ENCODE peak calls at places on chromosomes 12 and 14, in four cellular contexts. I, K, N and C are unnamed samples.

GRCh38 chr12:67472551-67472950 is 176.0 kb upstream of the DYRK2 start:
- DNase-seq in K (no peak), N (no peak), I (no peak), C (no peak)

GRCh38 chr12:45200497-45201043 is 15.3 kb upstream of the ANO6 start:
- DNase-seq in I (no peak), N (no peak), K (no peak), C (no peak)

GRCh38 chr12:57461326-57461903 is 1.8 kb downstream of the GLI1 start:
- DNase-seq in I (peak; percentile 41), N (no peak), K (peak; percentile 73), C (peak; percentile 69)

GRCh38 chr14:91244501-91244901 is at the start of gene GPR68:
- DNase-seq in K (peak; percentile 65), N (no peak), I (no peak), C (no peak)

GRCh38 chr12:43812042-43812441 is 5.9 kb upstream of the TWF1 start:
- DNase-seq in N (no peak), K (no peak), I (no peak), C (no peak)

GRCh38 chr14:55701638-55702037 is 121.6 kb downstream of the KTN1 start:
- DNase-seq in N (no peak), I (no peak), K (no peak), C (no peak)

GRCh38 chr14:99544971-99545370 is 59.0 kb downstream of the CCDC85C start:
- DNase-seq in N (no peak), I (no peak), K (no peak), C (no peak)

GRCh38 chr12:10213168-10214130 is 772 bp downstream of the GABARAPL1 start:
- DNase-seq in K (peak; percentile 83), N (peak; percentile 93), I (peak; percentile 78), C (peak; percentile 80)

GRCh38 chr12:32312049-32312670 is 87.2 kb upstream of the FGD4 start:
- DNase-seq in K (no peak), I (no peak), N (no peak), C (no peak)

GRCh38 chr12:10031771-10032175 is 1.3 kb downstream of the CLEC9A start:
- DNase-seq in K (no peak), I (no peak), N (no peak), C (no peak)

GRCh38 chr12:47698055-47698454 is 7.8 kb downstream of the RPAP3 start:
- DNase-seq in I (no peak), K (no peak), N (no peak), C (no peak)

GRCh38 chr14:102209224-102209966 is 69.7 kb downstream of the WDR20 start:
- DNase-seq in I (no peak), K (no peak), N (peak; percentile 39), C (no peak)

GRCh38 chr14:93751946-93752660 is 36.2 kb downstream of the PRIMA1 start:
- DNase-seq in I (no peak), K (no peak), N (no peak), C (no peak)